ENCODE peak calls at places on chromosomes 16 and 17, in nine cellular contexts. One of them, this sample, is unnamed.
A peak's percentile ranks its signal among the peaks of the same experiment; 100 is the strongest.

GRCh38 chr16:79873825-79874224 is 273.3 kb upstream of the MAF start:
- DNase-seq in glutamatergic neuron: no peak
- DNase-seq in T-helper 1 cell: no peak
- DNase-seq in ELF-1: no peak
- DNase-seq in NCI-H1105: no peak
- DNase-seq in HepG2: no peak
- DNase-seq in neural crest cell: no peak
- DNase-seq in midbrain: no peak
- DNase-seq in brain pericyte: no peak
- DNase-seq in this sample: no peak

GRCh38 chr17:71335212-71335611 is 785.6 kb upstream of the SOX9 start:
- DNase-seq in glutamatergic neuron: no peak
- DNase-seq in T-helper 1 cell: no peak
- DNase-seq in ELF-1: no peak
- DNase-seq in NCI-H1105: no peak
- DNase-seq in HepG2: no peak
- DNase-seq in neural crest cell: no peak
- DNase-seq in midbrain: no peak
- DNase-seq in brain pericyte: no peak
- DNase-seq in this sample: no peak

GRCh38 chr17:72566671-72567484 is 446.1 kb downstream of the SOX9 start:
- DNase-seq in glutamatergic neuron: no peak
- DNase-seq in T-helper 1 cell: no peak
- DNase-seq in ELF-1: no peak
- DNase-seq in NCI-H1105: no peak
- DNase-seq in HepG2: peak; percentile 36
- DNase-seq in neural crest cell: no peak
- DNase-seq in midbrain: no peak
- DNase-seq in brain pericyte: no peak
- DNase-seq in this sample: no peak

GRCh38 chr17:59105852-59106462 is 723 bp downstream of the TRIM37 start:
- DNase-seq in glutamatergic neuron: peak; percentile 58
- DNase-seq in T-helper 1 cell: peak; percentile 53
- DNase-seq in ELF-1: no peak
- DNase-seq in NCI-H1105: peak; percentile 69
- DNase-seq in HepG2: peak; percentile 34
- DNase-seq in neural crest cell: no peak
- DNase-seq in midbrain: peak; percentile 46
- DNase-seq in brain pericyte: no peak
- DNase-seq in this sample: peak; percentile 61

GRCh38 chr16:46962629-46963028 is 10.8 kb downstream of the DNAJA2 start:
- DNase-seq in glutamatergic neuron: no peak
- DNase-seq in T-helper 1 cell: no peak
- DNase-seq in ELF-1: no peak
- DNase-seq in NCI-H1105: no peak
- DNase-seq in HepG2: no peak
- DNase-seq in neural crest cell: no peak
- DNase-seq in midbrain: no peak
- DNase-seq in brain pericyte: no peak
- DNase-seq in this sample: no peak

GRCh38 chr16:55323637-55324490 is at the start of gene IRX6:
- DNase-seq in glutamatergic neuron: peak; percentile 81
- DNase-seq in T-helper 1 cell: no peak
- DNase-seq in ELF-1: peak; percentile 93
- DNase-seq in NCI-H1105: peak; percentile 76
- DNase-seq in HepG2: no peak
- DNase-seq in neural crest cell: peak; percentile 59
- DNase-seq in midbrain: no peak
- DNase-seq in brain pericyte: no peak
- DNase-seq in this sample: peak; percentile 90

GRCh38 chr16:30884760-30885159 is 9.1 kb downstream of the BCL7C start:
- DNase-seq in glutamatergic neuron: no peak
- DNase-seq in T-helper 1 cell: no peak
- DNase-seq in ELF-1: no peak
- DNase-seq in NCI-H1105: no peak
- DNase-seq in HepG2: no peak
- DNase-seq in neural crest cell: no peak
- DNase-seq in midbrain: no peak
- DNase-seq in brain pericyte: no peak
- DNase-seq in this sample: no peak

GRCh38 chr16:30816769-30817168 is 29.8 kb upstream of the ZNF629 start:
- DNase-seq in glutamatergic neuron: no peak
- DNase-seq in T-helper 1 cell: no peak
- DNase-seq in ELF-1: no peak
- DNase-seq in NCI-H1105: no peak
- DNase-seq in HepG2: no peak
- DNase-seq in neural crest cell: no peak
- DNase-seq in midbrain: no peak
- DNase-seq in brain pericyte: no peak
- DNase-seq in this sample: no peak

This sample was measured in GM23338.